ENCODE peak calls at places on chromosomes 1 and 21, in nine cellular contexts. One of them, this sample, is unnamed.

GRCh38 chr1:77037038-77037437 is 169.8 kb downstream of the ST6GALNAC5 start:
- DNase-seq in colonic mucosa: no peak
- DNase-seq in fibroblast of mammary gland: no peak
- DNase-seq in progenitor cell of endocrine pancreas: no peak
- DNase-seq in thoracic aorta: no peak
- DNase-seq in activated CD8-positive, alpha-beta T cell treated with anti-CD3 and anti-CD28 coated beads for 36 hours: no peak
- DNase-seq in AG09309: no peak
- DNase-seq in astrocyte of the spinal cord: no peak
- DNase-seq in left ventricle myocardium inferior: no peak
- DNase-seq in this sample: no peak

GRCh38 chr1:26391450-26391849 is 18.9 kb upstream of the ZNF683 start:
- DNase-seq in colonic mucosa: no peak
- DNase-seq in fibroblast of mammary gland: peak; percentile 70
- DNase-seq in progenitor cell of endocrine pancreas: no peak
- DNase-seq in thoracic aorta: no peak
- DNase-seq in activated CD8-positive, alpha-beta T cell treated with anti-CD3 and anti-CD28 coated beads for 36 hours: peak; percentile 71
- DNase-seq in AG09309: no peak
- DNase-seq in astrocyte of the spinal cord: peak; percentile 45
- DNase-seq in left ventricle myocardium inferior: no peak
- DNase-seq in this sample: no peak

GRCh38 chr1:1162597-1163537 is 10.8 kb upstream of the TTLL10 start:
- DNase-seq in colonic mucosa: peak; percentile 95
- DNase-seq in fibroblast of mammary gland: no peak
- DNase-seq in progenitor cell of endocrine pancreas: peak; percentile 71
- DNase-seq in thoracic aorta: no peak
- DNase-seq in activated CD8-positive, alpha-beta T cell treated with anti-CD3 and anti-CD28 coated beads for 36 hours: no peak
- DNase-seq in AG09309: no peak
- DNase-seq in astrocyte of the spinal cord: no peak
- DNase-seq in left ventricle myocardium inferior: no peak
- DNase-seq in this sample: no peak

GRCh38 chr21:42553435-42553834 is 39.8 kb downstream of the SLC37A1 start:
- DNase-seq in colonic mucosa: peak; percentile 58
- DNase-seq in fibroblast of mammary gland: no peak
- DNase-seq in progenitor cell of endocrine pancreas: no peak
- DNase-seq in thoracic aorta: no peak
- DNase-seq in activated CD8-positive, alpha-beta T cell treated with anti-CD3 and anti-CD28 coated beads for 36 hours: no peak
- DNase-seq in AG09309: no peak
- DNase-seq in astrocyte of the spinal cord: no peak
- DNase-seq in left ventricle myocardium inferior: no peak
- DNase-seq in this sample: no peak

GRCh38 chr1:155051777-155052398 is 772 bp downstream of the ADAM15 start:
- DNase-seq in colonic mucosa: peak; percentile 77
- DNase-seq in fibroblast of mammary gland: peak; percentile 18
- DNase-seq in progenitor cell of endocrine pancreas: no peak
- DNase-seq in thoracic aorta: no peak
- DNase-seq in activated CD8-positive, alpha-beta T cell treated with anti-CD3 and anti-CD28 coated beads for 36 hours: peak; percentile 59
- DNase-seq in AG09309: no peak
- DNase-seq in astrocyte of the spinal cord: peak; percentile 19
- DNase-seq in left ventricle myocardium inferior: peak; percentile 74
- DNase-seq in this sample: no peak

GRCh38 chr1:183291802-183292515 is 105.9 kb downstream of the LAMC2 start:
- DNase-seq in colonic mucosa: no peak
- DNase-seq in fibroblast of mammary gland: peak; percentile 67
- DNase-seq in progenitor cell of endocrine pancreas: no peak
- DNase-seq in thoracic aorta: peak; percentile 38
- DNase-seq in activated CD8-positive, alpha-beta T cell treated with anti-CD3 and anti-CD28 coated beads for 36 hours: no peak
- DNase-seq in AG09309: no peak
- DNase-seq in astrocyte of the spinal cord: peak; percentile 62
- DNase-seq in left ventricle myocardium inferior: no peak
- DNase-seq in this sample: no peak

GRCh38 chr21:43919283-43919682 is 54.3 kb downstream of the AGPAT3 start:
- DNase-seq in colonic mucosa: no peak
- DNase-seq in fibroblast of mammary gland: no peak
- DNase-seq in progenitor cell of endocrine pancreas: no peak
- DNase-seq in thoracic aorta: no peak
- DNase-seq in activated CD8-positive, alpha-beta T cell treated with anti-CD3 and anti-CD28 coated beads for 36 hours: no peak
- DNase-seq in AG09309: no peak
- DNase-seq in astrocyte of the spinal cord: no peak
- DNase-seq in left ventricle myocardium inferior: no peak
- DNase-seq in this sample: no peak

GRCh38 chr1:52855584-52855983 is 13.0 kb downstream of the ZYG11A start:
- DNase-seq in colonic mucosa: no peak
- DNase-seq in fibroblast of mammary gland: no peak
- DNase-seq in progenitor cell of endocrine pancreas: no peak
- DNase-seq in thoracic aorta: no peak
- DNase-seq in activated CD8-positive, alpha-beta T cell treated with anti-CD3 and anti-CD28 coated beads for 36 hours: no peak
- DNase-seq in AG09309: no peak
- DNase-seq in astrocyte of the spinal cord: no peak
- DNase-seq in left ventricle myocardium inferior: no peak
- DNase-seq in this sample: no peak

GRCh38 chr1:59071289-59071688 is 225.6 kb upstream of the FGGY start:
- DNase-seq in colonic mucosa: peak; percentile 39
- DNase-seq in fibroblast of mammary gland: no peak
- DNase-seq in progenitor cell of endocrine pancreas: no peak
- DNase-seq in thoracic aorta: no peak
- DNase-seq in activated CD8-positive, alpha-beta T cell treated with anti-CD3 and anti-CD28 coated beads for 36 hours: peak; percentile 22
- DNase-seq in AG09309: no peak
- DNase-seq in astrocyte of the spinal cord: peak; percentile 52
- DNase-seq in left ventricle myocardium inferior: no peak
- DNase-seq in this sample: no peak

GRCh38 chr1:174883361-174883760 is 116.4 kb upstream of the CACYBP start:
- DNase-seq in colonic mucosa: no peak
- DNase-seq in fibroblast of mammary gland: peak; percentile 59
- DNase-seq in progenitor cell of endocrine pancreas: no peak
- DNase-seq in thoracic aorta: no peak
- DNase-seq in activated CD8-positive, alpha-beta T cell treated with anti-CD3 and anti-CD28 coated beads for 36 hours: no peak
- DNase-seq in AG09309: peak; percentile 37
- DNase-seq in astrocyte of the spinal cord: peak; percentile 17
- DNase-seq in left ventricle myocardium inferior: no peak
- DNase-seq in this sample: no peak

GRCh38 chr1:85343612-85344255 is 67.3 kb upstream of the BCL10 start:
- DNase-seq in colonic mucosa: no peak
- DNase-seq in fibroblast of mammary gland: peak; percentile 50
- DNase-seq in progenitor cell of endocrine pancreas: no peak
- DNase-seq in thoracic aorta: no peak
- DNase-seq in activated CD8-positive, alpha-beta T cell treated with anti-CD3 and anti-CD28 coated beads for 36 hours: no peak
- DNase-seq in AG09309: peak; percentile 83
- DNase-seq in astrocyte of the spinal cord: peak; percentile 90
- DNase-seq in left ventricle myocardium inferior: no peak
- DNase-seq in this sample: no peak

GRCh38 chr1:53546409-53547155 is 87.4 kb downstream of the DMRTB1 start:
- DNase-seq in colonic mucosa: no peak
- DNase-seq in fibroblast of mammary gland: no peak
- DNase-seq in progenitor cell of endocrine pancreas: no peak
- DNase-seq in thoracic aorta: no peak
- DNase-seq in activated CD8-positive, alpha-beta T cell treated with anti-CD3 and anti-CD28 coated beads for 36 hours: no peak
- DNase-seq in AG09309: no peak
- DNase-seq in astrocyte of the spinal cord: no peak
- DNase-seq in left ventricle myocardium inferior: peak; percentile 2
- DNase-seq in this sample: no peak

GRCh38 chr1:64246294-64246917 is 43.0 kb downstream of the UBE2U start:
- DNase-seq in colonic mucosa: no peak
- DNase-seq in fibroblast of mammary gland: peak; percentile 59
- DNase-seq in progenitor cell of endocrine pancreas: no peak
- DNase-seq in thoracic aorta: no peak
- DNase-seq in activated CD8-positive, alpha-beta T cell treated with anti-CD3 and anti-CD28 coated beads for 36 hours: no peak
- DNase-seq in AG09309: no peak
- DNase-seq in astrocyte of the spinal cord: peak; percentile 64
- DNase-seq in left ventricle myocardium inferior: no peak
- DNase-seq in this sample: no peak

GRCh38 chr1:87951852-87952251 is 623.2 kb downstream of the LMO4 start:
- DNase-seq in colonic mucosa: no peak
- DNase-seq in fibroblast of mammary gland: peak; percentile 24
- DNase-seq in progenitor cell of endocrine pancreas: no peak
- DNase-seq in thoracic aorta: no peak
- DNase-seq in activated CD8-positive, alpha-beta T cell treated with anti-CD3 and anti-CD28 coated beads for 36 hours: no peak
- DNase-seq in AG09309: no peak
- DNase-seq in astrocyte of the spinal cord: peak; percentile 23
- DNase-seq in left ventricle myocardium inferior: no peak
- DNase-seq in this sample: no peak

GRCh38 chr1:65343286-65343685 is 33.9 kb downstream of the DNAJC6 start:
- DNase-seq in colonic mucosa: no peak
- DNase-seq in fibroblast of mammary gland: peak; percentile 74
- DNase-seq in progenitor cell of endocrine pancreas: no peak
- DNase-seq in thoracic aorta: no peak
- DNase-seq in activated CD8-positive, alpha-beta T cell treated with anti-CD3 and anti-CD28 coated beads for 36 hours: no peak
- DNase-seq in AG09309: peak; percentile 67
- DNase-seq in astrocyte of the spinal cord: no peak
- DNase-seq in left ventricle myocardium inferior: no peak
- DNase-seq in this sample: no peak

GRCh38 chr1:48677306-48678287 is 99.1 kb downstream of the BEND5 start:
- DNase-seq in colonic mucosa: peak; percentile 53
- DNase-seq in fibroblast of mammary gland: peak; percentile 61
- DNase-seq in progenitor cell of endocrine pancreas: peak; percentile 40
- DNase-seq in thoracic aorta: peak; percentile 8
- DNase-seq in activated CD8-positive, alpha-beta T cell treated with anti-CD3 and anti-CD28 coated beads for 36 hours: peak; percentile 67
- DNase-seq in AG09309: peak; percentile 14
- DNase-seq in astrocyte of the spinal cord: peak; percentile 67
- DNase-seq in left ventricle myocardium inferior: peak; percentile 49
- DNase-seq in this sample: no peak

GRCh38 chr1:45569962-45570581 is 13.8 kb upstream of the NASP start:
- DNase-seq in colonic mucosa: peak; percentile 77
- DNase-seq in fibroblast of mammary gland: peak; percentile 84
- DNase-seq in progenitor cell of endocrine pancreas: peak; percentile 54
- DNase-seq in thoracic aorta: peak; percentile 15
- DNase-seq in activated CD8-positive, alpha-beta T cell treated with anti-CD3 and anti-CD28 coated beads for 36 hours: peak; percentile 77
- DNase-seq in AG09309: peak; percentile 25
- DNase-seq in astrocyte of the spinal cord: peak; percentile 73
- DNase-seq in left ventricle myocardium inferior: peak; percentile 44
- DNase-seq in this sample: no peak

GRCh38 chr1:200979574-200980451 is 43.7 kb downstream of the KIF21B start:
- DNase-seq in colonic mucosa: peak; percentile 72
- DNase-seq in fibroblast of mammary gland: peak; percentile 19
- DNase-seq in progenitor cell of endocrine pancreas: peak; percentile 30
- DNase-seq in thoracic aorta: no peak
- DNase-seq in activated CD8-positive, alpha-beta T cell treated with anti-CD3 and anti-CD28 coated beads for 36 hours: peak; percentile 79
- DNase-seq in AG09309: no peak
- DNase-seq in astrocyte of the spinal cord: no peak
- DNase-seq in left ventricle myocardium inferior: no peak
- DNase-seq in this sample: peak; percentile 99

GRCh38 chr1:78716186-78716585 is 66.6 kb downstream of the IFI44 start:
- DNase-seq in colonic mucosa: no peak
- DNase-seq in fibroblast of mammary gland: no peak
- DNase-seq in progenitor cell of endocrine pancreas: no peak
- DNase-seq in thoracic aorta: no peak
- DNase-seq in activated CD8-positive, alpha-beta T cell treated with anti-CD3 and anti-CD28 coated beads for 36 hours: no peak
- DNase-seq in AG09309: peak; percentile 53
- DNase-seq in astrocyte of the spinal cord: peak; percentile 60
- DNase-seq in left ventricle myocardium inferior: no peak
- DNase-seq in this sample: no peak

GRCh38 chr21:21018841-21019240 is 20.6 kb downstream of the NCAM2 start:
- DNase-seq in colonic mucosa: no peak
- DNase-seq in fibroblast of mammary gland: no peak
- DNase-seq in progenitor cell of endocrine pancreas: no peak
- DNase-seq in thoracic aorta: no peak
- DNase-seq in activated CD8-positive, alpha-beta T cell treated with anti-CD3 and anti-CD28 coated beads for 36 hours: no peak
- DNase-seq in AG09309: no peak
- DNase-seq in astrocyte of the spinal cord: peak; percentile 18
- DNase-seq in left ventricle myocardium inferior: no peak
- DNase-seq in this sample: no peak

GRCh38 chr1:40161888-40162397 is 756 bp downstream of the RLF start:
- DNase-seq in colonic mucosa: peak; percentile 63
- DNase-seq in fibroblast of mammary gland: peak; percentile 12
- DNase-seq in progenitor cell of endocrine pancreas: no peak
- DNase-seq in thoracic aorta: no peak
- DNase-seq in activated CD8-positive, alpha-beta T cell treated with anti-CD3 and anti-CD28 coated beads for 36 hours: no peak
- DNase-seq in AG09309: no peak
- DNase-seq in astrocyte of the spinal cord: no peak
- DNase-seq in left ventricle myocardium inferior: no peak
- DNase-seq in this sample: no peak
- TF ChIP-seq CTCF in colonic mucosa: no peak
- TF ChIP-seq CTCF in fibroblast of mammary gland: no peak
- TF ChIP-seq CTCF in progenitor cell of endocrine pancreas: no peak
- TF ChIP-seq CTCF in thoracic aorta: no peak
- TF ChIP-seq CTCF in activated CD8-positive, alpha-beta T cell treated with anti-CD3 and anti-CD28 coated beads for 36 hours: no peak
- TF ChIP-seq CTCF in AG09309: no peak
- TF ChIP-seq CTCF in astrocyte of the spinal cord: no peak
- TF ChIP-seq CTCF in left ventricle myocardium inferior: no peak
- TF ChIP-seq CTCF in this sample: no peak

DNA sequence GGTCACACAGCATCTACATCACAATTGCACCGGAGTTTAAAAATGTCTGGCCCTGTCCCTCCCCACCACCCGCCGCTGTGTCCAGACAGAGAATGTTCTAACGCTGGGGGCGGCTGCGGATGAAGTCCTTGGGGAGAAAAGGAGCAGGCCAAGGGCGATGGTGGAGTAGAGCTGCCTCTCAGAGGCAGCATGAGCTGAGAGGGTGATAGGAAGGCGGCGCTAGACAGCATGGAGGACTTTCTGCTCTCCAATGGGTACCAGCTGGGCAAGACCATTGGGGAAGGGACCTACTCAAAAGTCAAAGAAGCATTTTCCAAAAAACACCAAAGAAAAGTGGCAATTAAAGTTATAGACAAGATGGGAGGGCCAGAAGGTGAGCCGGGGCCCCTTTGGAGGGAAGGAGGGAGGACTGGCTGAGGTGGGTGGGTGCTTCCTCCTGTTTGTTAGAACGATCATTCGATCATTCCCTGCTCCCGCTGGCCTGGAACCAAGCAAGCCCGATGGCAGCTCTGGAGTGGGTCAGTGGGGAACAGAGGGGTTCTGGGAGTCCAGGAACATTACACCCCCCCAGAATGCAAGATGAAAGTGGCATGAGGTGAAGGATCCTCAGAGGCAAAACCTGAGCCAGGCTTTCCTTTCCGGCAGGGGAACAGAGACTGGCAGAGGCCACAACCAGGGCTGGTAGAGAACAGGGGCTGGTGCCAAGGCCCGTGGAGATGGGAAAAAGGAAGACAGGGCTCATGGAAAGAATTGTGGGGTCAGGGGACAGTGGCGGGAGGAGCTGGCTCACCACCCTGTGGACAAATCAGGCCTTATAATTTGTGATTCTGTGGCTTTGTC is at the start of the genes FAM229A and TSSK3:
- DNase-seq in colonic mucosa: no peak
- DNase-seq in fibroblast of mammary gland: no peak
- DNase-seq in progenitor cell of endocrine pancreas: no peak
- DNase-seq in thoracic aorta: no peak
- DNase-seq in activated CD8-positive, alpha-beta T cell treated with anti-CD3 and anti-CD28 coated beads for 36 hours: no peak
- DNase-seq in AG09309: no peak
- DNase-seq in astrocyte of the spinal cord: no peak
- DNase-seq in left ventricle myocardium inferior: peak; percentile 25
- DNase-seq in this sample: no peak
- TF ChIP-seq CTCF in colonic mucosa: no peak
- TF ChIP-seq CTCF in fibroblast of mammary gland: no peak
- TF ChIP-seq CTCF in progenitor cell of endocrine pancreas: no peak
- TF ChIP-seq CTCF in thoracic aorta: no peak
- TF ChIP-seq CTCF in activated CD8-positive, alpha-beta T cell treated with anti-CD3 and anti-CD28 coated beads for 36 hours: no peak
- TF ChIP-seq CTCF in AG09309: no peak
- TF ChIP-seq CTCF in astrocyte of the spinal cord: no peak
- TF ChIP-seq CTCF in left ventricle myocardium inferior: no peak
- TF ChIP-seq CTCF in this sample: no peak

GRCh38 chr1:83857108-83857507 is 141.8 kb downstream of the TTLL7 start:
- DNase-seq in colonic mucosa: no peak
- DNase-seq in fibroblast of mammary gland: peak; percentile 60
- DNase-seq in progenitor cell of endocrine pancreas: no peak
- DNase-seq in thoracic aorta: no peak
- DNase-seq in activated CD8-positive, alpha-beta T cell treated with anti-CD3 and anti-CD28 coated beads for 36 hours: no peak
- DNase-seq in AG09309: peak; percentile 25
- DNase-seq in astrocyte of the spinal cord: peak; percentile 31
- DNase-seq in left ventricle myocardium inferior: no peak
- DNase-seq in this sample: no peak
- TF ChIP-seq CTCF in colonic mucosa: no peak
- TF ChIP-seq CTCF in fibroblast of mammary gland: peak; percentile 35
- TF ChIP-seq CTCF in progenitor cell of endocrine pancreas: peak; percentile 69
- TF ChIP-seq CTCF in thoracic aorta: peak; percentile 15
- TF ChIP-seq CTCF in activated CD8-positive, alpha-beta T cell treated with anti-CD3 and anti-CD28 coated beads for 36 hours: no peak
- TF ChIP-seq CTCF in AG09309: peak; percentile 28
- TF ChIP-seq CTCF in astrocyte of the spinal cord: peak; percentile 28
- TF ChIP-seq CTCF in left ventricle myocardium inferior: peak; percentile 51
- TF ChIP-seq CTCF in this sample: peak; percentile 57

GRCh38 chr1:160130939-160131338 is 15.4 kb downstream of the ATP1A2 start:
- DNase-seq in colonic mucosa: no peak
- DNase-seq in fibroblast of mammary gland: no peak
- DNase-seq in progenitor cell of endocrine pancreas: no peak
- DNase-seq in thoracic aorta: no peak
- DNase-seq in activated CD8-positive, alpha-beta T cell treated with anti-CD3 and anti-CD28 coated beads for 36 hours: no peak
- DNase-seq in AG09309: no peak
- DNase-seq in astrocyte of the spinal cord: no peak
- DNase-seq in left ventricle myocardium inferior: no peak
- DNase-seq in this sample: no peak
- TF ChIP-seq CTCF in colonic mucosa: no peak
- TF ChIP-seq CTCF in fibroblast of mammary gland: no peak
- TF ChIP-seq CTCF in progenitor cell of endocrine pancreas: no peak
- TF ChIP-seq CTCF in thoracic aorta: no peak
- TF ChIP-seq CTCF in activated CD8-positive, alpha-beta T cell treated with anti-CD3 and anti-CD28 coated beads for 36 hours: no peak
- TF ChIP-seq CTCF in AG09309: no peak
- TF ChIP-seq CTCF in astrocyte of the spinal cord: no peak
- TF ChIP-seq CTCF in left ventricle myocardium inferior: no peak
- TF ChIP-seq CTCF in this sample: no peak

This sample was measured in D721Med.